ENCODE peak calls at places on chromosomes 2 and 18, in six cellular contexts. Z is K562, X is A673, G is astrocyte, P is GM23338, E is fibroblast of lung. L is an unnamed sample.

GRCh38 chr2:101597347-101597944 is 100.1 kb upstream of the MAP4K4 start:
- DNase-seq in Z (no peak), G (peak), E (peak), P (no peak), X (no peak), L (no peak)

GRCh38 chr2:109554758-109555157 is 59.0 kb downstream of the SEPTIN10 start:
- DNase-seq in G (no peak), Z (no peak), P (no peak), X (no peak), E (no peak), L (no peak)

GRCh38 chr18:33505798-33506197 is 65.3 kb upstream of the CCDC178 start:
- DNase-seq in G (no peak), Z (no peak), X (no peak), P (no peak), E (no peak), L (no peak)

GRCh38 chr2:128835342-128835855 is 516.7 kb upstream of the HS6ST1 start:
- DNase-seq in G (no peak), P (no peak), E (no peak), Z (no peak), X (no peak), L (no peak)

GRCh38 chr2:222708274-222708710 is 36.8 kb downstream of the MOGAT1 start:
- DNase-seq in Z (peak), E (peak), G (peak), P (peak), X (peak), L (no peak)

GRCh38 chr2:142130111-142131015 is 453 bp downstream of the LRP1B start:
- DNase-seq in G (peak), Z (no peak), P (peak), E (peak), X (peak), L (no peak)

GRCh38 chr2:150548527-150548926 is 61.1 kb upstream of the RND3 start:
- DNase-seq in Z (peak), X (peak), G (no peak), E (peak), P (peak), L (no peak)

GRCh38 chr18:56795381-56795780 is 144.2 kb downstream of the WDR7 start:
- DNase-seq in Z (no peak), X (no peak), G (peak), E (peak), P (no peak), L (no peak)

GRCh38 chr18:48719388-48719787 is 180.6 kb downstream of the CTIF start:
- DNase-seq in E (no peak), Z (no peak), X (no peak), G (no peak), P (no peak), L (no peak)

GRCh38 chr2:91442246-91442905 is 2750.9 kb downstream of the RPIA start:
- DNase-seq in P (peak), G (no peak), X (peak), Z (peak), E (no peak), L (no peak)
- TF ChIP-seq EZH2 in P (peak), G (peak), X (peak), Z (peak), E (peak), L (peak)

DNA sequence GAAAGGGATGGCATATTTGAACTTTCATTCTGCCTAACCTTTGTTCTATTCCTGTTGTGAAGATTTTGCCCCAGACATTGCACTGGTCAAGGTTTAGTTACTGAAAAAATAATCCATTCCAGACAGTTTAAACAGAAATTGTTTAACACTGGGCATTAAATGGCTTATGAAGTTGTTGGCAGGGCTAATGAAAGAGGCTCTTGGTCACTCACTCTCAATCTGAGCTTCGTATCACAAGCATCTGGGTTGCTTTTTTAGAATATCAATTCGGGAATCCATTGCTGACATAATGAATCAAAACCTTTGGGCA is 8.0 kb upstream of the ACYP2 start:
- DNase-seq in Z (no peak), E (no peak), G (no peak), P (no peak), X (no peak), L (no peak)
- H3K27ac ChIP-seq in Z (no peak), E (no peak), G (no peak), P (no peak), X (no peak), L (no peak)

GRCh38 chr18:29169599-29169998 is 992.7 kb upstream of the CDH2 start:
- DNase-seq in G (no peak), E (no peak), X (no peak), Z (no peak), P (no peak), L (no peak)
- TF ChIP-seq EZH2 in G (no peak), E (no peak), X (no peak), Z (no peak), P (no peak), L (no peak)

GRCh38 chr18:76475450-76476203 is 19.4 kb downstream of the ZNF516 start:
- DNase-seq in E (peak), Z (no peak), G (no peak), X (no peak), P (no peak), L (no peak)

GRCh38 chr18:76479351-76480238 is 15.4 kb downstream of the ZNF516 start:
- DNase-seq in P (no peak), G (no peak), Z (no peak), E (no peak), X (no peak), L (no peak)

GRCh38 chr18:76480913-76481312 is 14.1 kb downstream of the ZNF516 start:
- DNase-seq in Z (no peak), E (no peak), P (peak), X (no peak), G (no peak), L (no peak)

GRCh38 chr18:76474824-76475223 is 20.2 kb downstream of the ZNF516 start:
- DNase-seq in E (no peak), X (no peak), G (no peak), Z (no peak), P (no peak), L (no peak)

DNA sequence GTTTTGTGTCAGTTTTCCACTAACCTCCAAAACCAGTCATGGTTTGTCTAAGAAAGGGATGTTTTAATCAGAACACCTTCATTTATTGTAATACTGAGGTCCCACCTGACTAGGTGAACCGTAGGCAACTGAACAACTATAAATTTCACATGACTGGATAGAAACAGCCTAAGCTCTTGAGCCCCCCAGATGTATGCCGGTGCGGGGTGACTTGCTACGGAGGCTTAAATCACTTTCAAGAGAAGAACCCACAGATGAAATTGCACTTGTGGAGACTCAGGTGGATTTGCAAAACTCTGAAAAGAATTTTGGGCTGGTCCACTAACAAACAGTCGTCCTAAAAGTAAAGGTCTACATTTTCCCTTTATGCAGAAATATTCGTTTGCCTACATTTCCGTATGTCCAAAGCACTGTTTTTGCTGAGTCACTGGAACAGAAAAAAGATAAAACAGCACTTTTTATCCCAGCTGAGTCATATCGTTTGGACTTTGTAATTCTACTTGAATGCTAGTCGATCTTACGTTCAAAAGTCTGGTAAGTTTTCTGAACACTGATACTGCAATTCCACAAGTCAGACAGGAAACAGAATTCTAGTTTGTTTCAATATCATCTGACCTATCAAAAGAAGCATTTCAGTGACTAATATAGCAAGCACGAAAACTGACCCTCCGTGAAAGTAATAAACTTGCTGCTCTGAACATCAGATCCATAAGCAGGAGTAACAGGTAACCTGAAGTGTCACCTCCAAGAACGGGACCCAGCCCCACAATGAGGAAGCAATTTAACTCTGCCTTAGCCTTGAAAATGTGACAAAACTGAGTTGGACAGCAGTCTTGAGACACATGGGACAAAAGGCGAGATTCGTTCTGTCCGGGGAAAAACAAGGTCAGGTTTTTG is 18.1 kb downstream of the ZNF516 start:
- DNase-seq in G (peak), E (peak), Z (peak), P (no peak), X (peak), L (no peak)
- H3K27ac ChIP-seq in G (peak), E (peak), Z (peak), P (no peak), X (peak), L (peak)

L was measured in SK-N-MC.